ENCODE peak calls at places on chromosomes 6 and 20, in six cellular contexts. B is CD8-positive, alpha-beta T cell; S is NCI-H1105 treated with DMSO at 0.1 percent for 48 hours; W is T-helper 1 cell; T is astrocyte of the spinal cord; N is GM06990. G is an unnamed sample.

GRCh38 chr6:35318200-35318844 is 20.7 kb downstream of the DEF6 start:
- DNase-seq in B (no peak), S (peak), W (no peak), T (peak), N (no peak), G (peak)

GRCh38 chr6:22239261-22239660 is 57.6 kb downstream of the PRL start:
- DNase-seq in B (no peak), S (no peak), W (no peak), T (no peak), N (no peak), G (no peak)

GRCh38 chr6:168029459-168030217 is 32.2 kb downstream of the KIF25 start:
- DNase-seq in B (no peak), S (no peak), W (no peak), T (no peak), N (no peak), G (no peak)

GRCh38 chr6:79635179-79635578 is 4.0 kb downstream of the SH3BGRL2 start:
- DNase-seq in B (no peak), S (no peak), W (no peak), T (peak), N (no peak), G (peak)

GRCh38 chr6:135731116-135731515 is 120.4 kb upstream of the PDE7B start:
- DNase-seq in B (no peak), S (no peak), W (no peak), T (no peak), N (no peak), G (no peak)

GRCh38 chr20:62721511-62722197 is 13.0 kb downstream of the NTSR1 start:
- DNase-seq in B (no peak), S (no peak), W (no peak), T (no peak), N (no peak), G (no peak)

GRCh38 chr6:157909282-157909664 is 72.4 kb upstream of the SYNJ2 start:
- DNase-seq in B (no peak), S (no peak), W (no peak), T (no peak), N (no peak), G (no peak)

GRCh38 chr20:61587910-61588309 is 335.8 kb downstream of the CDH4 start:
- DNase-seq in B (no peak), S (no peak), W (no peak), T (no peak), N (no peak), G (no peak)

GRCh38 chr6:65787787-65788186 is 80.8 kb upstream of the EYS start:
- DNase-seq in B (no peak), S (no peak), W (no peak), T (no peak), N (no peak), G (no peak)

GRCh38 chr6:23329091-23329490 is 759.7 kb downstream of the HDGFL1 start:
- DNase-seq in B (no peak), S (no peak), W (no peak), T (no peak), N (no peak), G (no peak)

GRCh38 chr6:138483911-138484731 is 15.2 kb downstream of the NHSL1 start:
- DNase-seq in B (no peak), S (no peak), W (no peak), T (no peak), N (no peak), G (no peak)

GRCh38 chr6:89940225-89941027 is 46.2 kb downstream of the GJA10 start:
- DNase-seq in B (peak), S (peak), W (peak), T (peak), N (no peak), G (peak)

GRCh38 chr20:16062661-16063591 is 510.3 kb downstream of the KIF16B start:
- DNase-seq in B (no peak), S (no peak), W (no peak), T (peak), N (no peak), G (no peak)

GRCh38 chr6:82419088-82419720 is 55.6 kb downstream of the TPBG start:
- DNase-seq in B (no peak), S (no peak), W (no peak), T (no peak), N (peak), G (no peak)

GRCh38 chr6:6006428-6007310 is at the start of gene NRN1:
- DNase-seq in B (no peak), S (peak), W (no peak), T (peak), N (no peak), G (no peak)

GRCh38 chr20:38260378-38261053 is at the start of gene KIAA1755:
- DNase-seq in B (no peak), S (peak), W (no peak), T (peak), N (no peak), G (no peak)

GRCh38 chr20:35478804-35479472 is 23.5 kb downstream of the CEP250 start:
- DNase-seq in B (no peak), S (no peak), W (no peak), T (no peak), N (no peak), G (no peak)

GRCh38 chr6:45754432-45754831 is 261.2 kb downstream of the CLIC5 start:
- DNase-seq in B (no peak), S (no peak), W (no peak), T (no peak), N (no peak), G (no peak)

GRCh38 chr6:132797975-132798819 is at the start of gene SLC18B1:
- DNase-seq in B (peak), S (peak), W (peak), T (peak), N (peak), G (peak)

GRCh38 chr20:8709627-8710026 is 359.3 kb upstream of the PLCB4 start:
- DNase-seq in B (no peak), S (no peak), W (no peak), T (no peak), N (no peak), G (no peak)

GRCh38 chr6:89952696-89953095 is 58.4 kb downstream of the GJA10 start:
- DNase-seq in B (peak), S (no peak), W (peak), T (peak), N (no peak), G (peak)

GRCh38 chr6:10505529-10505928 is 15.6 kb upstream of the GCNT2 start:
- DNase-seq in B (no peak), S (no peak), W (no peak), T (no peak), N (no peak), G (no peak)

GRCh38 chr20:32845786-32846185 is 12.9 kb upstream of the EFCAB8 start:
- DNase-seq in B (no peak), S (no peak), W (no peak), T (no peak), N (no peak), G (peak)

GRCh38 chr20:59170406-59171349 is 7.1 kb downstream of the ZNF831 start:
- DNase-seq in B (no peak), S (no peak), W (no peak), T (no peak), N (no peak), G (no peak)

GRCh38 chr6:298233-299049 is 6.2 kb downstream of the DUSP22 start:
- DNase-seq in B (no peak), S (no peak), W (no peak), T (no peak), N (no peak), G (no peak)